ENCODE peak calls at places on chromosomes 2 and 18, in five cellular contexts. X, C, S, Z and P are unnamed samples.

GRCh38 chr2:202786792-202787191 is 84.8 kb downstream of the ICA1L start:
- DNase-seq in Z (no peak), X (no peak), C (no peak), S (no peak), P (no peak)

GRCh38 chr2:12717191-12717987 is 653 bp downstream of the TRIB2 start:
- DNase-seq in X (no peak), Z (peak; percentile 74), C (peak; percentile 69), S (no peak), P (peak; percentile 56)

GRCh38 chr2:100821255-100821912 is 1.4 kb downstream of the NPAS2 start:
- DNase-seq in C (no peak), X (no peak), S (no peak), Z (peak; percentile 69), P (no peak)

GRCh38 chr2:7962191-7962590 is 719.7 kb upstream of the ID2 start:
- DNase-seq in C (no peak), S (no peak), Z (no peak), X (no peak), P (no peak)

GRCh38 chr18:55982992-55983391 is 395.0 kb upstream of the TCF4 start:
- DNase-seq in S (no peak), X (no peak), Z (peak; percentile 52), C (no peak), P (no peak)

GRCh38 chr18:37844209-37844970 is 278.8 kb upstream of the CELF4 start:
- DNase-seq in C (no peak), X (no peak), Z (no peak), S (no peak), P (no peak)

GRCh38 chr2:25597881-25598280 is 75.5 kb downstream of the DTNB start:
- DNase-seq in C (no peak), X (no peak), S (no peak), Z (no peak), P (no peak)

GRCh38 chr2:205775091-205775876 is 93.0 kb downstream of the NRP2 start:
- DNase-seq in C (no peak), S (no peak), X (no peak), Z (peak; percentile 54), P (no peak)

GRCh38 chr18:7545734-7546133 is 21.4 kb upstream of the PTPRM start:
- DNase-seq in Z (no peak), X (no peak), S (no peak), C (no peak), P (no peak)

GRCh38 chr18:46623541-46623940 is 33.5 kb downstream of the LOXHD1 start:
- DNase-seq in C (no peak), S (no peak), X (no peak), Z (peak; percentile 12), P (no peak)

GRCh38 chr18:51030537-51031258 is 685 bp downstream of the SMAD4 start:
- DNase-seq in Z (peak; percentile 50), X (peak; percentile 61), S (no peak), C (peak; percentile 78), P (peak; percentile 79)

GRCh38 chr2:200765995-200766660 is 45.6 kb upstream of the BZW1 start:
- DNase-seq in Z (no peak), C (no peak), S (no peak), X (no peak), P (no peak)

GRCh38 chr18:1392046-1392445 is 487.4 kb downstream of the ADCYAP1 start:
- DNase-seq in C (no peak), X (no peak), S (no peak), Z (no peak), P (no peak)

GRCh38 chr2:12841021-12841420 is 124.3 kb downstream of the TRIB2 start:
- DNase-seq in C (no peak), Z (no peak), S (no peak), X (no peak), P (no peak)

GRCh38 chr18:48777026-48777736 is 173.6 kb downstream of the SMAD7 start:
- DNase-seq in X (no peak), S (no peak), C (peak; percentile 64), Z (peak; percentile 46), P (peak; percentile 67)

GRCh38 chr2:10720983-10721343 is 467 bp upstream of the ATP6V1C2 start:
- DNase-seq in Z (no peak), C (no peak), S (no peak), X (no peak), P (no peak)

GRCh38 chr2:175478369-175478768 is 296.9 kb upstream of the ATP5MC3 start:
- DNase-seq in S (no peak), C (no peak), X (no peak), Z (no peak), P (no peak)

GRCh38 chr18:77131100-77131651 is 1.4 kb downstream of the MBP start:
- DNase-seq in Z (no peak), S (no peak), X (no peak), C (no peak), P (peak; percentile 48)

GRCh38 chr18:77129150-77129551 is 3.4 kb downstream of the MBP start:
- DNase-seq in C (no peak), X (no peak), S (no peak), Z (no peak), P (peak; percentile 64)

GRCh38 chr18:77130229-77131099 is 2.1 kb downstream of the MBP start:
- DNase-seq in C (no peak), S (no peak), Z (no peak), X (no peak), P (no peak)

GRCh38 chr18:77124452-77124922 is 8.1 kb downstream of the MBP start:
- DNase-seq in Z (no peak), S (peak; percentile 69), X (no peak), C (no peak), P (no peak)

GRCh38 chr18:77127769-77128671 is 4.6 kb downstream of the MBP start:
- DNase-seq in S (peak; percentile 95), X (no peak), Z (no peak), C (peak; percentile 62), P (peak; percentile 40)
- TF ChIP-seq POLR2A in S (no peak), X (no peak), Z (no peak), C (no peak), P (no peak)

GRCh38 chr2:38723173-38723572 is 28.0 kb downstream of the SRSF7 start:
- DNase-seq in Z (no peak), S (no peak), C (no peak), X (no peak), P (no peak)
- TF ChIP-seq POLR2A in Z (no peak), S (no peak), C (no peak), X (no peak), P (no peak)

GRCh38 chr2:60756097-60757087 is at the start of gene PAPOLG:
- DNase-seq in Z (peak; percentile 93), S (peak; percentile 61), C (peak; percentile 96), X (peak; percentile 91), P (peak; percentile 97)
- TF ChIP-seq POLR2A in Z (peak; percentile 94), S (peak; percentile 84), C (peak; percentile 59), X (peak; percentile 80), P (no peak)

DNA sequence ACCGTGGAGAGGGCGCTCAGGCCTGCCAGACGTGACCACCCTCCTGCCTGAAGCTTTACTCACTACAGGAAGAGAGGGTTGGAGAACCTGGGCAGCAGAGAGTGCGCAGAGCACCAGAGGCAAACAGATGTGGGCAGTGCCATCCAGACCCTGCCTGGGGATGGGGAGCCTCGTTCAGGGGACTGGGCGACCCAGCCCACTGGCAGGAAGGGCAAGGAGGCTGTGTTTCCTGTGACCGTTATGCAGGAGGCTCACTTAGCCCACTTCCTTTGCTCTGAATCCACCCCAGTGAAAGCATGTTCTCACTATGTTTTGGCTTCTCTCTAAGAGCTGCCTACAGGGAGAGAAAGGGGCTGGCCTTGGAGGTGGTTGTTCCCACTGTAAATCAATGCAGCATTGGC is 23.1 kb upstream of the ACKR3 start:
- DNase-seq in X (no peak), C (no peak), Z (no peak), S (peak; percentile 56), P (no peak)
- TF ChIP-seq POLR2A in X (no peak), C (no peak), Z (no peak), S (peak; percentile 67), P (no peak)

DNA sequence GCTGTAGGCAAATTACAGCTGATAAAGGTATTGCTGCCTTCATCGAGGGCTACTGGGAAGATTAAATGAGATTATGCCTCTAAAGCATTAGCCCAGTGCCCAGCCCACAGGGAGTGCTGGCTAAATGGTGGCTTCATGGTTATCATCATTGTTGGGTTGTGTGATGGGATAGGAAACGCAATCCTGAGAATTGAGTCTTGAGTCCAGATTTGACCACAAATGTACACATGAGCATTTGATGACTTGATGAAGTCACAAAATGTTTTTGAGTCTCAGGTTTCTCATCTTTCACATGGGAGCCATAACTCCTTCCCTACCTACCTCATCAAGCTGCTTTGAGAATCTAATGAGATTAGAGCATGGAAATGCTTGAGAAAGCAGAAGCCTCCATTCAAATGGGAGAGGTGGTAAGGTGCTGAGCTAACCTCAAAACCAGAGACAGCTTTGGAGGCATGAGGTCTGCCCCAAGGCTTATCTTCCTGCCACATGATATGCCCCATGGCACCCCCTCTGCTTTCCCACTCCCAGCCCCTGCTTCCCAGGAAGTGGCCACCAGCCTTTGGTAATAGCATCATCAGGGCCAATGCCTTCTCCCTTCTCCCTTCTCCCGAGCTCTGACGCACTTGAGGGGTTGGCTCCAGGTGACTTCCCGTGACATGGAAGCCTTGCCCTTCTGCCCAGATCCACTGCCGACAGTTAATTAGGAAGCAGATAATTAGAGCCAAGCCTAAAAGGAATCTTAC is 149.4 kb upstream of the EPAS1 start:
- DNase-seq in C (no peak), S (no peak), Z (no peak), X (no peak), P (no peak)
- TF ChIP-seq POLR2A in C (no peak), S (no peak), Z (no peak), X (no peak), P (no peak)

GRCh38 chr18:76492669-76493212 is 2.3 kb downstream of the ZNF516 start:
- DNase-seq in S (peak; percentile 94), X (peak; percentile 99), C (peak; percentile 100), Z (peak; percentile 98), P (peak; percentile 100)
- TF ChIP-seq POLR2A in S (no peak), X (no peak), C (peak; percentile 62), Z (peak; percentile 20), P (peak; percentile 11)

GRCh38 chr2:1739322-1739957 is 4.9 kb downstream of the PXDN start:
- DNase-seq in X (no peak), S (no peak), C (no peak), Z (peak; percentile 71), P (no peak)
- TF ChIP-seq POLR2A in X (no peak), S (no peak), C (no peak), Z (no peak), P (no peak)

GRCh38 chr2:190318931-190319556 is 582 bp downstream of the HIBCH start:
- DNase-seq in C (no peak), X (no peak), S (no peak), Z (peak; percentile 46), P (peak; percentile 34)

GRCh38 chr2:190318514-190318913 is 1.1 kb downstream of the HIBCH start:
- DNase-seq in S (no peak), X (no peak), Z (no peak), C (no peak), P (no peak)

GRCh38 chr2:190315273-190315672 is 4.4 kb downstream of the HIBCH start:
- DNase-seq in X (no peak), C (no peak), Z (no peak), S (no peak), P (no peak)

GRCh38 chr2:190320696-190321095 is 1.1 kb upstream of the HIBCH start:
- DNase-seq in C (no peak), S (no peak), Z (no peak), X (no peak), P (no peak)

GRCh38 chr2:190319557-190320498 is at the start of gene HIBCH:
- DNase-seq in Z (peak; percentile 98), X (peak; percentile 98), S (peak; percentile 81), C (peak; percentile 98), P (peak; percentile 99)
- TF ChIP-seq POLR2A in Z (peak; percentile 66), X (peak; percentile 37), S (peak; percentile 89), C (peak; percentile 24), P (no peak)

GRCh38 chr2:137964066-137964858 is at the start of gene HNMT:
- DNase-seq in Z (peak; percentile 84), S (no peak), C (peak; percentile 24), X (peak; percentile 53), P (peak; percentile 4)
- TF ChIP-seq POLR2A in Z (peak; percentile 32), S (no peak), C (no peak), X (no peak), P (no peak)